ENCODE peak calls at places on chromosomes 5 and 9, in seven cellular contexts. One of them, this sample, is unnamed.

GRCh38 chr5:67156976-67157583 is 39.5 kb downstream of the CD180 start:
- DNase-seq in trophoblast cell: no peak
- DNase-seq in mammary epithelial cell: peak
- DNase-seq in neuronal stem cell: no peak
- DNase-seq in fibroblast of lung: peak
- DNase-seq in endothelial cell of umbilical vein: peak
- DNase-seq in IMR-90: peak
- DNase-seq in this sample: peak

GRCh38 chr9:2012347-2012746 is 2.8 kb upstream of the SMARCA2 start:
- DNase-seq in IMR-90: no peak
- DNase-seq in fibroblast of lung: no peak
- DNase-seq in trophoblast cell: no peak
- DNase-seq in mammary epithelial cell: no peak
- DNase-seq in endothelial cell of umbilical vein: no peak
- DNase-seq in neuronal stem cell: no peak
- DNase-seq in this sample: no peak

GRCh38 chr5:132812949-132813598 is at the start of gene SOWAHA:
- DNase-seq in neuronal stem cell: no peak
- DNase-seq in trophoblast cell: no peak
- DNase-seq in fibroblast of lung: peak
- DNase-seq in endothelial cell of umbilical vein: no peak
- DNase-seq in mammary epithelial cell: no peak
- DNase-seq in IMR-90: no peak
- DNase-seq in this sample: peak

GRCh38 chr9:69919461-69920061 is 98.9 kb downstream of the CFAP95 start:
- DNase-seq in IMR-90: peak
- DNase-seq in neuronal stem cell: peak
- DNase-seq in trophoblast cell: no peak
- DNase-seq in endothelial cell of umbilical vein: peak
- DNase-seq in mammary epithelial cell: peak
- DNase-seq in fibroblast of lung: peak
- DNase-seq in this sample: peak

GRCh38 chr5:39192449-39193160 is 26.8 kb downstream of the FYB1 start:
- DNase-seq in neuronal stem cell: no peak
- DNase-seq in fibroblast of lung: no peak
- DNase-seq in mammary epithelial cell: no peak
- DNase-seq in trophoblast cell: peak
- DNase-seq in IMR-90: no peak
- DNase-seq in endothelial cell of umbilical vein: no peak
- DNase-seq in this sample: no peak

GRCh38 chr9:136499935-136500910 is 17.4 kb upstream of the SEC16A start:
- DNase-seq in fibroblast of lung: no peak
- DNase-seq in mammary epithelial cell: no peak
- DNase-seq in IMR-90: no peak
- DNase-seq in endothelial cell of umbilical vein: no peak
- DNase-seq in neuronal stem cell: no peak
- DNase-seq in trophoblast cell: no peak
- DNase-seq in this sample: no peak

GRCh38 chr5:56852228-56853000 is 37.1 kb downstream of the MAP3K1 start:
- DNase-seq in IMR-90: peak
- DNase-seq in neuronal stem cell: no peak
- DNase-seq in trophoblast cell: no peak
- DNase-seq in endothelial cell of umbilical vein: no peak
- DNase-seq in fibroblast of lung: peak
- DNase-seq in mammary epithelial cell: peak
- DNase-seq in this sample: no peak

GRCh38 chr9:33446507-33447403 is 638 bp downstream of the AQP3 start:
- DNase-seq in IMR-90: peak
- DNase-seq in endothelial cell of umbilical vein: peak
- DNase-seq in mammary epithelial cell: peak
- DNase-seq in trophoblast cell: peak
- DNase-seq in fibroblast of lung: peak
- DNase-seq in neuronal stem cell: no peak
- DNase-seq in this sample: peak

GRCh38 chr5:100430268-100430900 is 104.8 kb upstream of the FAM174A start:
- DNase-seq in mammary epithelial cell: peak
- DNase-seq in IMR-90: peak
- DNase-seq in fibroblast of lung: peak
- DNase-seq in neuronal stem cell: peak
- DNase-seq in endothelial cell of umbilical vein: peak
- DNase-seq in trophoblast cell: no peak
- DNase-seq in this sample: peak

GRCh38 chr5:68749648-68750047 is 344.2 kb upstream of the SLC30A5 start:
- DNase-seq in endothelial cell of umbilical vein: no peak
- DNase-seq in neuronal stem cell: no peak
- DNase-seq in trophoblast cell: no peak
- DNase-seq in IMR-90: no peak
- DNase-seq in fibroblast of lung: no peak
- DNase-seq in mammary epithelial cell: peak
- DNase-seq in this sample: no peak

GRCh38 chr9:121692606-121693505 is 41.4 kb downstream of the DAB2IP start:
- DNase-seq in neuronal stem cell: peak
- DNase-seq in IMR-90: peak
- DNase-seq in trophoblast cell: peak
- DNase-seq in mammary epithelial cell: no peak
- DNase-seq in fibroblast of lung: no peak
- DNase-seq in endothelial cell of umbilical vein: no peak
- DNase-seq in this sample: peak

GRCh38 chr9:38342096-38342495 is 50.4 kb upstream of the ALDH1B1 start:
- DNase-seq in trophoblast cell: no peak
- DNase-seq in mammary epithelial cell: no peak
- DNase-seq in neuronal stem cell: no peak
- DNase-seq in endothelial cell of umbilical vein: no peak
- DNase-seq in IMR-90: no peak
- DNase-seq in fibroblast of lung: no peak
- DNase-seq in this sample: no peak

GRCh38 chr5:80139573-80139972 is 104.4 kb downstream of the THBS4 start:
- DNase-seq in fibroblast of lung: no peak
- DNase-seq in endothelial cell of umbilical vein: no peak
- DNase-seq in neuronal stem cell: no peak
- DNase-seq in trophoblast cell: no peak
- DNase-seq in mammary epithelial cell: no peak
- DNase-seq in IMR-90: no peak
- DNase-seq in this sample: no peak

GRCh38 chr5:80142996-80143395 is 107.8 kb downstream of the THBS4 start:
- DNase-seq in mammary epithelial cell: no peak
- DNase-seq in IMR-90: no peak
- DNase-seq in neuronal stem cell: no peak
- DNase-seq in fibroblast of lung: no peak
- DNase-seq in trophoblast cell: no peak
- DNase-seq in endothelial cell of umbilical vein: no peak
- DNase-seq in this sample: no peak

GRCh38 chr5:80141681-80142080 is 106.5 kb downstream of the THBS4 start:
- DNase-seq in trophoblast cell: no peak
- DNase-seq in neuronal stem cell: no peak
- DNase-seq in endothelial cell of umbilical vein: no peak
- DNase-seq in IMR-90: no peak
- DNase-seq in mammary epithelial cell: no peak
- DNase-seq in fibroblast of lung: no peak
- DNase-seq in this sample: no peak

GRCh38 chr5:80140496-80140895 is 105.3 kb downstream of the THBS4 start:
- DNase-seq in mammary epithelial cell: no peak
- DNase-seq in endothelial cell of umbilical vein: no peak
- DNase-seq in neuronal stem cell: no peak
- DNase-seq in fibroblast of lung: no peak
- DNase-seq in IMR-90: no peak
- DNase-seq in trophoblast cell: no peak
- DNase-seq in this sample: no peak

DNA sequence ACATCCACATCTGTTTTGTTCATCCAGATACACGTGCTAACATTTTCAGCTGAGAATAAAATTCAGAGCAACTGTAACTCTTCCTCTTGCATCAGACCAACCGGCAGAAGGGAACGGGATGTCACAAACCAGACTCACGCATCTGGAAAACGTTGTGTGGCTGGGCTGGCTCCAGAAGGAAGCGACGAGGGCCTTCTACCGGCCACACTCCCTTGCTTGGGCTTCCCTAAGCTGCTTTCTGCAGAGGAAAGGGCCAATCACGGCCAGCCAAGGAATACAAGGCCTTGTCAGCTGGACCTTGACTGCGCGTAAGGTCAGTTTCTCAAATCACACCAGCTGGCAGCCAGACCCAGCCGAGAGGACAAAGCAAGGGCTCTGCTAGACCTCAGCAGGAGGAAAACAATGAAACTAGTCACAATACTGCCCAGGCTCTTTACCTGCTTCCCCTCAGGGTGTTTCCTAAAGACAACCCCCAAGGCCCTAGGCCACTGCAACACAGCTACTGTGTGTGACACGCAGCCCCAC is 106.1 kb downstream of the THBS4 start:
- DNase-seq in trophoblast cell: no peak
- DNase-seq in neuronal stem cell: peak
- DNase-seq in IMR-90: peak
- DNase-seq in mammary epithelial cell: no peak
- DNase-seq in fibroblast of lung: peak
- DNase-seq in endothelial cell of umbilical vein: peak
- DNase-seq in this sample: peak
- H3K9ac ChIP-seq in trophoblast cell: no peak
- H3K9ac ChIP-seq in neuronal stem cell: no peak
- H3K9ac ChIP-seq in IMR-90: no peak
- H3K9ac ChIP-seq in mammary epithelial cell: no peak
- H3K9ac ChIP-seq in fibroblast of lung: no peak
- H3K9ac ChIP-seq in endothelial cell of umbilical vein: no peak
- H3K9ac ChIP-seq in this sample: no peak

DNA sequence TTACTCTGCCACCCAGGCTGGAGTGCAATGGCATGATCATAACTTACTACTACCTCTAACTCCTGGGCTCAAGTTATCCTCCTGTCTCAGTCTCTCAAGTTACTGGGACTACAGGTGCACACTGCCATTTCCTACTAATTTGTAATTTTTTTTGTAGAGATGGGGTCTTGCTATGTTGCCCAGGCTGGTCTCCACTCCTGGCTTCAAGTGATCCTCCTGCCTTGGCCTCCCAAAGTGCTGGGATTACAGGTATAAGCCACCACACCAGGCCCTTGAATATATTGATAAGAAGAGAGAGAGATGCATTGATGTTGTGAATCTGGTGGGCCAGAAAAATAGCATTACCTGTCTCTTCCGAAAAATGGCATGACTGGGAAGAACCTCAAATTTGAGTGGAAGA is 21.0 kb upstream of the RCL1 start:
- DNase-seq in trophoblast cell: no peak
- DNase-seq in endothelial cell of umbilical vein: no peak
- DNase-seq in fibroblast of lung: no peak
- DNase-seq in neuronal stem cell: no peak
- DNase-seq in mammary epithelial cell: no peak
- DNase-seq in IMR-90: no peak
- DNase-seq in this sample: no peak
- H3K9ac ChIP-seq in trophoblast cell: no peak
- H3K9ac ChIP-seq in endothelial cell of umbilical vein: no peak
- H3K9ac ChIP-seq in fibroblast of lung: no peak
- H3K9ac ChIP-seq in neuronal stem cell: no peak
- H3K9ac ChIP-seq in mammary epithelial cell: no peak
- H3K9ac ChIP-seq in IMR-90: no peak
- H3K9ac ChIP-seq in this sample: no peak

DNA sequence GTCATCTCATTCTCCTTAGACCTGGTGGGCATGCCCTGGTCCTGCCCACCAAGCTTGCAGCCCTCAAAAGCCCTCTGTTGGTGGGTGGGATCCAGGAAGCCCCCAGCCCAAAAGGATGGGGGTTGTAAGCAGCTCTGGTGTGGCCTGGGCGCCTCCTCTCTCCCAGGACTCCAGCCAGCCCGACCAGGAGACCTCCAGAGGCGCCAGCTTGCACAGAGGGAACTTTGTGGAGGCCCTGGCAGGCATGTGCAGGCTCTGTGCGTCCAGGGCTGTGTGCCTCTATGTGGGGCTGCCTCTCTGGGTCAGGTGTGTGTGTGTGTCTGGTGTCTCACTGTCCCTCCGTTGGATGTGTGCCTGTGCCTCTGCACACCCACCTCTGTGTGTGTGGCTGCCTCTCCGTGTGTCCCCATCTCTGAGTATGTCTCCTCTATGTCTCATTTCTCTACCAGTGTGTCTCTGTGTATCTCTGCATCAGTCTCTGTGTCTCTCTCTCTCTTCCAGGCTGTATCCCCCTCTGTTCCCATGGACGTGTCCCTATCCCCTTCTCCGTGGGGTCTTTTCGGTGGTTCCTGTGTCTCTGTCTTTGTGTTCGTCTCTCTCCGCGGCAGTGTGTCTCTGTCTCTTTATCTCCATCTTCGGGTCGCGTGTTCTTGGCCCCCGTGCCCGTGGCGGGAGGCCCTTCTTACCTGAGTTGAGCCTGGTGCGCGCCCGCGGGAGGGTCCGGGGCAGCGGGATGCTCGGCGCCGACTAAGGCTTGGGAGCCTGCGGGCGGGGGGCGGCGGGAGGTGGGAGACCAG is 501 bp downstream of the ENHO start:
- DNase-seq in IMR-90: no peak
- DNase-seq in neuronal stem cell: no peak
- DNase-seq in mammary epithelial cell: no peak
- DNase-seq in endothelial cell of umbilical vein: no peak
- DNase-seq in fibroblast of lung: no peak
- DNase-seq in trophoblast cell: no peak
- DNase-seq in this sample: peak
- H3K9ac ChIP-seq in IMR-90: no peak
- H3K9ac ChIP-seq in neuronal stem cell: peak
- H3K9ac ChIP-seq in mammary epithelial cell: peak
- H3K9ac ChIP-seq in endothelial cell of umbilical vein: no peak
- H3K9ac ChIP-seq in fibroblast of lung: no peak
- H3K9ac ChIP-seq in trophoblast cell: peak
- H3K9ac ChIP-seq in this sample: peak

GRCh38 chr5:3099954-3100353 is 348.5 kb upstream of the IRX2 start:
- DNase-seq in trophoblast cell: no peak
- DNase-seq in endothelial cell of umbilical vein: no peak
- DNase-seq in mammary epithelial cell: no peak
- DNase-seq in IMR-90: no peak
- DNase-seq in fibroblast of lung: no peak
- DNase-seq in neuronal stem cell: no peak
- DNase-seq in this sample: no peak

GRCh38 chr5:3100921-3101551 is 349.6 kb upstream of the IRX2 start:
- DNase-seq in IMR-90: no peak
- DNase-seq in mammary epithelial cell: no peak
- DNase-seq in trophoblast cell: no peak
- DNase-seq in endothelial cell of umbilical vein: no peak
- DNase-seq in neuronal stem cell: no peak
- DNase-seq in fibroblast of lung: no peak
- DNase-seq in this sample: no peak

GRCh38 chr5:3103241-3103855 is 351.9 kb upstream of the IRX2 start:
- DNase-seq in fibroblast of lung: no peak
- DNase-seq in trophoblast cell: no peak
- DNase-seq in mammary epithelial cell: no peak
- DNase-seq in IMR-90: no peak
- DNase-seq in endothelial cell of umbilical vein: no peak
- DNase-seq in neuronal stem cell: peak
- DNase-seq in this sample: peak

GRCh38 chr5:3102531-3102930 is 351.1 kb upstream of the IRX2 start:
- DNase-seq in trophoblast cell: no peak
- DNase-seq in fibroblast of lung: no peak
- DNase-seq in neuronal stem cell: no peak
- DNase-seq in mammary epithelial cell: no peak
- DNase-seq in IMR-90: no peak
- DNase-seq in endothelial cell of umbilical vein: no peak
- DNase-seq in this sample: no peak

GRCh38 chr5:3101561-3101960 is 350.1 kb upstream of the IRX2 start:
- DNase-seq in neuronal stem cell: no peak
- DNase-seq in trophoblast cell: no peak
- DNase-seq in endothelial cell of umbilical vein: no peak
- DNase-seq in fibroblast of lung: no peak
- DNase-seq in IMR-90: no peak
- DNase-seq in mammary epithelial cell: no peak
- DNase-seq in this sample: peak
- H3K9ac ChIP-seq in neuronal stem cell: no peak
- H3K9ac ChIP-seq in trophoblast cell: no peak
- H3K9ac ChIP-seq in endothelial cell of umbilical vein: no peak
- H3K9ac ChIP-seq in fibroblast of lung: no peak
- H3K9ac ChIP-seq in IMR-90: no peak
- H3K9ac ChIP-seq in mammary epithelial cell: no peak
- H3K9ac ChIP-seq in this sample: no peak

GRCh38 chr5:173232499-173233346 is 2.3 kb downstream of the NKX2-5 start:
- DNase-seq in IMR-90: no peak
- DNase-seq in neuronal stem cell: no peak
- DNase-seq in trophoblast cell: no peak
- DNase-seq in endothelial cell of umbilical vein: no peak
- DNase-seq in fibroblast of lung: no peak
- DNase-seq in mammary epithelial cell: no peak
- DNase-seq in this sample: peak
- H3K9ac ChIP-seq in IMR-90: no peak
- H3K9ac ChIP-seq in neuronal stem cell: no peak
- H3K9ac ChIP-seq in trophoblast cell: no peak
- H3K9ac ChIP-seq in endothelial cell of umbilical vein: no peak
- H3K9ac ChIP-seq in fibroblast of lung: no peak
- H3K9ac ChIP-seq in mammary epithelial cell: no peak
- H3K9ac ChIP-seq in this sample: no peak

This sample was measured in neural progenitor cell.